ENCODE peak calls at places on chromosomes 13 and 19, in ten cellular contexts. L, Q, E, F, I, W, P, D, J and M are unnamed samples.
A peak's percentile ranks its signal among the peaks of the same experiment; 100 is the strongest.

GRCh38 chr19:15614507-15615379 is at the start of gene CYP4F8:
- DNase-seq in L (no peak), Q (no peak), E (no peak), F (no peak), I (no peak), W (no peak), P (no peak), D (no peak), J (no peak), M (no peak)

GRCh38 chr13:111210488-111210887 is 95.4 kb downstream of the ARHGEF7 start:
- DNase-seq in L (no peak), Q (peak; percentile 88), E (no peak), F (no peak), I (peak; percentile 70), W (no peak), P (no peak), D (no peak), J (no peak), M (peak; percentile 60)

GRCh38 chr19:14890616-14891379 is 4.9 kb upstream of the OR7A17 start:
- DNase-seq in L (no peak), Q (no peak), E (no peak), F (no peak), I (no peak), W (no peak), P (no peak), D (peak; percentile 19), J (no peak), M (no peak)

GRCh38 chr13:40666905-40667621 is 622 bp upstream of the FOXO1 start:
- DNase-seq in L (no peak), Q (no peak), E (peak; percentile 51), F (no peak), I (peak; percentile 75), W (no peak), P (peak; percentile 86), D (peak; percentile 79), J (peak; percentile 69), M (no peak)

GRCh38 chr13:109743706-109744453 is 42.5 kb downstream of the IRS2 start:
- DNase-seq in L (peak; percentile 27), Q (peak; percentile 74), E (no peak), F (no peak), I (no peak), W (no peak), P (peak; percentile 28), D (no peak), J (no peak), M (peak; percentile 57)

GRCh38 chr13:73844986-73845385 is 289.2 kb downstream of the KLF12 start:
- DNase-seq in L (no peak), Q (peak; percentile 33), E (no peak), F (no peak), I (no peak), W (no peak), P (no peak), D (no peak), J (no peak), M (no peak)

GRCh38 chr19:1567116-1567847 is 843 bp downstream of the MEX3D start:
- DNase-seq in L (no peak), Q (peak; percentile 14), E (no peak), F (no peak), I (no peak), W (no peak), P (no peak), D (peak; percentile 41), J (peak; percentile 68), M (peak; percentile 51)

GRCh38 chr19:1039646-1040475 is at the start of gene ABCA7:
- DNase-seq in L (peak; percentile 92), Q (peak; percentile 99), E (peak; percentile 100), F (peak; percentile 99), I (peak; percentile 99), W (peak; percentile 98), P (peak; percentile 98), D (peak; percentile 100), J (peak; percentile 98), M (peak; percentile 99)

GRCh38 chr19:38047048-38047435 is 140.0 kb downstream of the SIPA1L3 start:
- DNase-seq in L (no peak), Q (no peak), E (no peak), F (no peak), I (no peak), W (no peak), P (no peak), D (no peak), J (no peak), M (no peak)

GRCh38 chr19:460877-461609 is at the start of gene SHC2:
- DNase-seq in L (no peak), Q (no peak), E (peak; percentile 53), F (no peak), I (no peak), W (no peak), P (peak; percentile 63), D (peak; percentile 64), J (peak; percentile 88), M (peak; percentile 31)